ENCODE peak calls at places on chromosomes 3 and 15, in seven cellular contexts. One of them, this sample, is unnamed.

GRCh38 chr15:70466895-70467529 is 296.3 kb downstream of the UACA start:
- DNase-seq in right cardiac atrium: peak
- DNase-seq in stimulated activated naive CD4-positive, alpha-beta T cell treated with Interleukin-2 at 50 U/mL for 16 hours: peak
- DNase-seq in activated T-cell treated with anti-CD3 and anti-CD28 coated beads for 1 hour: no peak
- DNase-seq in activated T-helper 1 cell treated with anti-CD3 and anti-CD28 coated beads, Interleukin-12 subunit alpha, Interleukin-12 subunit beta, Interleukin-2, Interleukin-4 antibody, amounts not matched to agents 30 ng/mL and 10 ng/mL and 1 ng/mL, durations not matched to agents 14 hours and 24 hours and 36 hours: peak
- DNase-seq in B cell: peak
- DNase-seq in WTC11: peak
- DNase-seq in this sample: no peak

GRCh38 chr3:52238761-52239701 is at the start of gene TWF2:
- DNase-seq in activated T-helper 1 cell treated with anti-CD3 and anti-CD28 coated beads, Interleukin-12 subunit alpha, Interleukin-12 subunit beta, Interleukin-2, Interleukin-4 antibody, amounts not matched to agents 30 ng/mL and 10 ng/mL and 1 ng/mL, durations not matched to agents 14 hours and 24 hours and 36 hours: peak
- DNase-seq in WTC11: peak
- DNase-seq in B cell: peak
- DNase-seq in stimulated activated naive CD4-positive, alpha-beta T cell treated with Interleukin-2 at 50 U/mL for 16 hours: peak
- DNase-seq in activated T-cell treated with anti-CD3 and anti-CD28 coated beads for 1 hour: peak
- DNase-seq in right cardiac atrium: peak
- DNase-seq in this sample: peak

GRCh38 chr3:133479895-133480669 is 80.2 kb downstream of the BFSP2 start:
- DNase-seq in stimulated activated naive CD4-positive, alpha-beta T cell treated with Interleukin-2 at 50 U/mL for 16 hours: no peak
- DNase-seq in WTC11: no peak
- DNase-seq in B cell: no peak
- DNase-seq in right cardiac atrium: no peak
- DNase-seq in activated T-helper 1 cell treated with anti-CD3 and anti-CD28 coated beads, Interleukin-12 subunit alpha, Interleukin-12 subunit beta, Interleukin-2, Interleukin-4 antibody, amounts not matched to agents 30 ng/mL and 10 ng/mL and 1 ng/mL, durations not matched to agents 14 hours and 24 hours and 36 hours: no peak
- DNase-seq in activated T-cell treated with anti-CD3 and anti-CD28 coated beads for 1 hour: no peak
- DNase-seq in this sample: no peak

GRCh38 chr15:83928392-83928734 is 274.4 kb downstream of the ADAMTSL3 start:
- DNase-seq in B cell: no peak
- DNase-seq in activated T-cell treated with anti-CD3 and anti-CD28 coated beads for 1 hour: no peak
- DNase-seq in stimulated activated naive CD4-positive, alpha-beta T cell treated with Interleukin-2 at 50 U/mL for 16 hours: no peak
- DNase-seq in right cardiac atrium: no peak
- DNase-seq in activated T-helper 1 cell treated with anti-CD3 and anti-CD28 coated beads, Interleukin-12 subunit alpha, Interleukin-12 subunit beta, Interleukin-2, Interleukin-4 antibody, amounts not matched to agents 30 ng/mL and 10 ng/mL and 1 ng/mL, durations not matched to agents 14 hours and 24 hours and 36 hours: no peak
- DNase-seq in WTC11: no peak
- DNase-seq in this sample: no peak

GRCh38 chr15:88020806-88021205 is 235.7 kb downstream of the NTRK3 start:
- DNase-seq in activated T-cell treated with anti-CD3 and anti-CD28 coated beads for 1 hour: no peak
- DNase-seq in activated T-helper 1 cell treated with anti-CD3 and anti-CD28 coated beads, Interleukin-12 subunit alpha, Interleukin-12 subunit beta, Interleukin-2, Interleukin-4 antibody, amounts not matched to agents 30 ng/mL and 10 ng/mL and 1 ng/mL, durations not matched to agents 14 hours and 24 hours and 36 hours: no peak
- DNase-seq in right cardiac atrium: no peak
- DNase-seq in WTC11: no peak
- DNase-seq in B cell: no peak
- DNase-seq in stimulated activated naive CD4-positive, alpha-beta T cell treated with Interleukin-2 at 50 U/mL for 16 hours: no peak
- DNase-seq in this sample: no peak

GRCh38 chr3:129286081-129286480 is 7.4 kb downstream of the HMCES start:
- DNase-seq in stimulated activated naive CD4-positive, alpha-beta T cell treated with Interleukin-2 at 50 U/mL for 16 hours: no peak
- DNase-seq in B cell: no peak
- DNase-seq in WTC11: no peak
- DNase-seq in right cardiac atrium: no peak
- DNase-seq in activated T-cell treated with anti-CD3 and anti-CD28 coated beads for 1 hour: no peak
- DNase-seq in activated T-helper 1 cell treated with anti-CD3 and anti-CD28 coated beads, Interleukin-12 subunit alpha, Interleukin-12 subunit beta, Interleukin-2, Interleukin-4 antibody, amounts not matched to agents 30 ng/mL and 10 ng/mL and 1 ng/mL, durations not matched to agents 14 hours and 24 hours and 36 hours: no peak
- DNase-seq in this sample: no peak

GRCh38 chr3:183725387-183725786 is 27.8 kb downstream of the YEATS2 start:
- DNase-seq in stimulated activated naive CD4-positive, alpha-beta T cell treated with Interleukin-2 at 50 U/mL for 16 hours: no peak
- DNase-seq in activated T-cell treated with anti-CD3 and anti-CD28 coated beads for 1 hour: no peak
- DNase-seq in activated T-helper 1 cell treated with anti-CD3 and anti-CD28 coated beads, Interleukin-12 subunit alpha, Interleukin-12 subunit beta, Interleukin-2, Interleukin-4 antibody, amounts not matched to agents 30 ng/mL and 10 ng/mL and 1 ng/mL, durations not matched to agents 14 hours and 24 hours and 36 hours: no peak
- DNase-seq in B cell: no peak
- DNase-seq in WTC11: no peak
- DNase-seq in right cardiac atrium: no peak
- DNase-seq in this sample: no peak

GRCh38 chr3:42052132-42052866 is 38.9 kb upstream of the TRAK1 start:
- DNase-seq in right cardiac atrium: no peak
- DNase-seq in WTC11: no peak
- DNase-seq in activated T-helper 1 cell treated with anti-CD3 and anti-CD28 coated beads, Interleukin-12 subunit alpha, Interleukin-12 subunit beta, Interleukin-2, Interleukin-4 antibody, amounts not matched to agents 30 ng/mL and 10 ng/mL and 1 ng/mL, durations not matched to agents 14 hours and 24 hours and 36 hours: no peak
- DNase-seq in activated T-cell treated with anti-CD3 and anti-CD28 coated beads for 1 hour: no peak
- DNase-seq in stimulated activated naive CD4-positive, alpha-beta T cell treated with Interleukin-2 at 50 U/mL for 16 hours: no peak
- DNase-seq in B cell: no peak
- DNase-seq in this sample: no peak

GRCh38 chr3:160968731-160969130 is 136.4 kb downstream of the B3GALNT1 start:
- DNase-seq in stimulated activated naive CD4-positive, alpha-beta T cell treated with Interleukin-2 at 50 U/mL for 16 hours: no peak
- DNase-seq in activated T-cell treated with anti-CD3 and anti-CD28 coated beads for 1 hour: no peak
- DNase-seq in activated T-helper 1 cell treated with anti-CD3 and anti-CD28 coated beads, Interleukin-12 subunit alpha, Interleukin-12 subunit beta, Interleukin-2, Interleukin-4 antibody, amounts not matched to agents 30 ng/mL and 10 ng/mL and 1 ng/mL, durations not matched to agents 14 hours and 24 hours and 36 hours: no peak
- DNase-seq in B cell: no peak
- DNase-seq in right cardiac atrium: no peak
- DNase-seq in WTC11: no peak
- DNase-seq in this sample: no peak